ENCODE peak calls at places on chromosomes 13 and 19, in ten cellular contexts. G is CD4-positive, alpha-beta memory T cell; C is GM23248; Q is upper lobe of left lung; Z is AG04449; F is cardiac fibroblast; O is fibroblast of the aortic adventitia; W is heart left ventricle; L is pancreas; S is AG09309. A is an unnamed sample.

GRCh38 chr13:109131698-109132257 is 502.4 kb downstream of the MYO16 start:
- DNase-seq in C (peak), Q (no peak), L (no peak), Z (no peak), W (no peak), G (no peak), O (peak), S (peak), F (peak), A (peak)

GRCh38 chr19:10086904-10087256 is 763 bp downstream of the SHFL start:
- DNase-seq in C (peak), L (no peak), W (no peak), S (no peak), Z (no peak), F (no peak), Q (no peak), O (no peak), G (no peak), A (no peak)

GRCh38 chr13:82330499-82330898 is 1551.8 kb downstream of the SLITRK1 start:
- DNase-seq in G (no peak), Q (no peak), S (no peak), F (peak), L (no peak), Z (no peak), W (no peak), C (peak), O (peak), A (peak)

GRCh38 chr13:113367020-113367560 is 3.2 kb upstream of the GRTP1 start:
- DNase-seq in Z (no peak), S (no peak), F (no peak), Q (no peak), C (no peak), O (no peak), W (no peak), G (no peak), L (no peak), A (no peak)

GRCh38 chr19:30450101-30450500 is 77.9 kb downstream of the ZNF536 start:
- DNase-seq in Z (no peak), F (peak), Q (no peak), L (peak), O (no peak), W (no peak), G (no peak), C (peak), S (no peak), A (no peak)

GRCh38 chr19:47854459-47854858 is 4.6 kb upstream of the TPRX2 start:
- DNase-seq in Q (no peak), S (no peak), G (no peak), Z (no peak), L (no peak), O (no peak), F (no peak), C (no peak), W (no peak), A (peak)

GRCh38 chr19:45164577-45165335 is 4.0 kb upstream of the NKPD1 start:
- DNase-seq in Q (peak), C (peak), W (no peak), O (peak), S (no peak), Z (peak), F (peak), L (no peak), G (peak), A (no peak)

GRCh38 chr19:32176591-32176990 is 168.8 kb upstream of the ZNF507 start:
- DNase-seq in L (no peak), S (no peak), W (no peak), G (no peak), F (no peak), C (no peak), Z (no peak), O (no peak), Q (no peak), A (no peak)

GRCh38 chr19:6026390-6026897 is 48.5 kb upstream of the RANBP3 start:
- DNase-seq in Z (no peak), S (no peak), O (no peak), C (no peak), G (no peak), F (no peak), L (no peak), W (no peak), Q (no peak), A (no peak)

GRCh38 chr13:39159971-39160370 is 121.7 kb downstream of the NHLRC3 start:
- DNase-seq in W (no peak), G (no peak), Q (no peak), S (no peak), F (no peak), O (no peak), C (no peak), Z (no peak), L (no peak), A (no peak)

GRCh38 chr13:89627991-89628390 is 1719.5 kb upstream of the MIR17HG start:
- DNase-seq in G (no peak), F (no peak), O (no peak), Q (no peak), Z (no peak), L (no peak), C (no peak), W (no peak), S (no peak), A (no peak)

GRCh38 chr13:111547726-111548273 is 227.4 kb downstream of the TEX29 start:
- DNase-seq in S (no peak), Z (no peak), O (no peak), G (no peak), C (no peak), Q (no peak), L (no peak), F (no peak), W (no peak), A (no peak)

GRCh38 chr13:28000567-28000966 is 12.1 kb upstream of the URAD start:
- DNase-seq in C (no peak), Q (no peak), F (no peak), O (no peak), S (no peak), W (no peak), Z (no peak), G (no peak), L (no peak), A (no peak)

GRCh38 chr13:90014038-90014437 is 1333.4 kb upstream of the MIR17HG start:
- DNase-seq in W (no peak), L (no peak), O (no peak), Q (no peak), S (no peak), G (no peak), Z (no peak), F (no peak), C (no peak), A (no peak)

GRCh38 chr19:7694499-7694898 is 7.4 kb downstream of the FCER2 start:
- DNase-seq in W (no peak), O (no peak), Q (no peak), F (no peak), S (no peak), C (no peak), Z (no peak), G (no peak), L (no peak), A (no peak)

GRCh38 chr19:29665826-29666633 is 769 bp downstream of the PLEKHF1 start:
- DNase-seq in G (peak), Z (no peak), O (peak), S (no peak), W (peak), C (peak), Q (no peak), F (peak), L (no peak), A (no peak)

GRCh38 chr13:24074687-24075086 is 85.8 kb upstream of the SPATA13 start:
- DNase-seq in Q (no peak), W (no peak), F (no peak), S (no peak), G (no peak), O (peak), L (peak), C (no peak), Z (no peak), A (peak)

GRCh38 chr13:26019881-26020535 is 31.8 kb downstream of the SHISA2 start:
- DNase-seq in Z (peak), O (peak), F (peak), Q (no peak), S (peak), G (no peak), C (peak), W (no peak), L (no peak), A (no peak)

GRCh38 chr19:54255105-54255775 is 1.8 kb downstream of the LILRB5 start:
- DNase-seq in W (no peak), Z (no peak), G (no peak), C (no peak), O (no peak), L (no peak), S (no peak), Q (no peak), F (no peak), A (no peak)

DNA sequence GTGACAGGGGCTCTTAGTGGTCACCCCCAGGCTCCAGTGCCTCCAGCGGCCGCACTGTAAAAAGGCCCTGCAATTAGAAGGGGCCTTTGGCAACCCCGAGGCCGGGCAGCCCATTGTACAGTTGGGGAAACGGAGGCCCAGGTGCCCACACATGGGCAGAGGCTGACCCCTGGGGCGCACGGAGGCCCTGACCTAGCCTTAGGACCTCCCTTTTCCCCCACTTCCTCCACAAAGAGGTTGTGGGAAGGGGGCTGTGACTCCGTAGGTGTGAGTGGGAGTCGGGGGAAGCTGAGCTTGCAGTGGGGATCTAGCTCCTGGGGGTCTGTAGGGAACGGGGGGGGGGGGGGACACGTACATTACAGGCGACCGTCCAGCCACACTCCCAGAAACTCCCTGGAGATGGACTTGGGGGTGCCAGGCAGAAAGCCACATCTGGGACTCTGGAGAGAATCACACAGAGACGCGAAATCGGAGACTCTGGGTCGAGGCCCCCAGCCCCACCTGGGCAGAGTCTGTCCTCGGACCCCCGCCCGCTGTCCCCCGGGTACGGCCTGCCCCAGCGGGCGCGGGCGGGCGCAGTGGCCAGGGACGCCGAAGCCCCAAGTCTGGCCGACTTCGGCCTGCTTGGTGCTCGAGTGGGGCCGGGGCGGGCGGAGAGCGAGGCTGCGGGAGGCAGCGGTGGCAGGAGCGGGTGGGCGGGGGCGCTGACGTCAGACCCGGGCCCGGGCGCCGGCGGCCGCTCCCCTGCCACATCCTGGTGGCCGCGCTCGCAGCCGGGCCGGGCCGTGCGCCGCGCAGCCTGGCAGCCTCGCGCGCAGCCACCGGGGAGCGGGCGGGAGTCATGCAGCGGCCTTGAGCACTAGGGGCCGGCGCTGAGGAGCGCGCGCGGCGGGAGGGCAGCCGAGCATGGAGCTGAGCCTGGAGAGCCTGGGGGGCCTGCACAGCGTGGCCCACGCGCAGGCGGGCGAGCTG is at the start of gene ONECUT3:
- DNase-seq in W (no peak), L (no peak), C (peak), O (no peak), Q (no peak), S (no peak), F (no peak), G (no peak), Z (no peak), A (no peak)
- H3K4me3 ChIP-seq in W (no peak), L (no peak), C (no peak), O (no peak), Q (no peak), S (no peak), F (no peak), G (no peak), Z (no peak), A (no peak)

GRCh38 chr19:3547767-3548282 is 8.9 kb downstream of the TEKTIP1 start:
- DNase-seq in G (no peak), S (no peak), F (no peak), W (no peak), L (no peak), Q (no peak), C (no peak), O (no peak), Z (no peak), A (no peak)
- H3K4me3 ChIP-seq in G (no peak), S (no peak), F (no peak), W (no peak), L (no peak), Q (no peak), C (no peak), O (no peak), Z (no peak), A (no peak)

DNA sequence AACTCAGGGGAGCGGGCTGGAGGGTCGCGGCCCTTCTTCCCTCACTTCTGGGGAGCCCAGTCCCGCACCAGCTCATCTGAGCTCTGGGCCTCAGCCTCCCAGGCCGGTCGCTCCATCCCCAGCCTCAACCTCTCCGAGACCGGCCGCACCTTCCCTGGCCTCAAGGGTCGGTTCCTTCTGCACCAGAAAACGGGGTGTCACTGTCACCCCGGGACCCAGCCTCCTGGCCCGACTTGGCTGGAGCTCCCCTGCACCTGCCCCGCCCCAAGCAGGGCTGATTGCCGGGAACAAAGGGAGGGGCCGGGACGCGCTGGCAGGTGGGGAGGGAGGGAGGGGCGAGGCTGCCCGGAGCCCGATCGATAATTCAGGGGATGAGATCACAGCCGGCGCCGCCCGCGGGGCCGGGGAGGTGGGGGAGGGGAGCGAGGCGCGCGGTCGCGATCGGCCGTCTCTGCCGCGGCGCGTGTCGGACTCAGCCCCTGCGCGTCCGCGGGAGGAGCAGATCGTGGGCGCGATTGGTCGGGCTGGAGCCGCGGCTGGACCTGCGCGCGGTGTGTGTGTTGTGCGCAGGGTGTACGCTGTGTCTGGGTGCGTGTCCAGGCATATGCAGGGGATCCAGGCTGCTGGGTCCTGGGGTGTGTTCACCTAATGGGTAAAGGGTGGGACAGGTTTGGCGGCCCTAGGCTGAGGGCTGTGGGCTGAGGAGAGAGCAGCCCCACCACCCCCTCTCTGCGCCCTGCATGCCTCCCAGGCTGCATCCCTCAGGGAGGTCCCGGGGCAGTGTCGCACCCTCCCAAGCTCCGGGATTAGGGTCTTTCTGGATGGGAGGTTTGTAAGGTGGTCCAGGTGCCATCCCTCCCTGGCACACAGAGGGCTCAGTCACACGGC is 1.1 kb upstream of the SHC2 start:
- DNase-seq in S (no peak), Z (no peak), C (peak), G (no peak), W (no peak), Q (peak), O (no peak), F (no peak), L (peak), A (no peak)
- H3K4me3 ChIP-seq in S (no peak), Z (no peak), C (no peak), G (no peak), W (peak), Q (peak), O (no peak), F (no peak), L (peak), A (no peak)

DNA sequence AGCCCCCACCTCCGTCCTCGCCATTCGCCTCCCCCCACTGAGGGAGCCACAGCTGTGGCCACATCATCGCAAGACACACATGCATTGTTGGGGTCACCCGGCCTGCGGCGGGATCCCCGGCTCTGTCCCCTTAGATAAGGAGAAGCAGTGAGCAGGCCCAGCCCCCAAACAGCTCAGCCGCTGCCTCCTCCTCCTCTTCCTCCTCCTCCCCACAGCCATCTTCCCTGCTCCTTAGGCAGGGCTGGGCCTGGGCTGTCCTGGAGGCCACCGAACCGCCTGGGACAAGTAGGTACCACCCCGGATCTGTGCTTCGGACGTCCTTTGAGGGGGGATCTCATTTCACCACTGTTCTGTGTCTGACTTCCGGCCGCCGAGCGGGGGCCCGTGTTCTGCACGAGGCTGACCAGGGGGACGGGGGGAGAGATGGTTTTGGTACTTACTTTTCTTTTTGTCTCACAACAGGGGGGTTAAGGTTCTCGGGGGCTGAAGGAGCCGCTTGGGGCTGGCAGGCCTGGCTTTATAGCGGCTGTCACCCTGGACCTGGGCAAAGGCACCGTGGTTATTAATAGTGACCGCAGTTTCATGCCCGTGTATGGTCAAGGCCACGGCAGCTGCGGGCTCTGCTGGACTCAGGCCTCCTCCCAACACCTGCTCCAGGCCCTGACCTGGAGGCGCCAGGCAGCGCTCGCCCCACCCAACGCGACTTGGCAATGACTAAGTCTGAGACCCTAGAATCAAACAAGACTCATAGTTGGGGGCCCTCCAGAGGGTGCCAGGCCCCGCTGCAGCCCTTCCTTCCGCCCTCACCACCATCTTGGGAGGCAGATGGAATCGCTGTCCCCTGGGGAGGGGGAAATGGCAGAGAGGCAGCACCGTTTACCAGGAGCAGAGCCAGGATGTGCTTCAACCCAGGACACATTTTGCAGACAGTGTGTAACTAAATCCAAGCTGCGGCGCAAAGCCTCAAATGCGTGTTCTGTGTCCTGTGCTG is 18.3 kb downstream of the NMRK2 start:
- DNase-seq in Z (no peak), Q (no peak), F (no peak), W (peak), O (no peak), G (no peak), S (no peak), C (no peak), L (peak), A (no peak)
- H3K4me3 ChIP-seq in Z (no peak), Q (peak), F (no peak), W (peak), O (no peak), G (no peak), S (no peak), C (no peak), L (no peak), A (no peak)

DNA sequence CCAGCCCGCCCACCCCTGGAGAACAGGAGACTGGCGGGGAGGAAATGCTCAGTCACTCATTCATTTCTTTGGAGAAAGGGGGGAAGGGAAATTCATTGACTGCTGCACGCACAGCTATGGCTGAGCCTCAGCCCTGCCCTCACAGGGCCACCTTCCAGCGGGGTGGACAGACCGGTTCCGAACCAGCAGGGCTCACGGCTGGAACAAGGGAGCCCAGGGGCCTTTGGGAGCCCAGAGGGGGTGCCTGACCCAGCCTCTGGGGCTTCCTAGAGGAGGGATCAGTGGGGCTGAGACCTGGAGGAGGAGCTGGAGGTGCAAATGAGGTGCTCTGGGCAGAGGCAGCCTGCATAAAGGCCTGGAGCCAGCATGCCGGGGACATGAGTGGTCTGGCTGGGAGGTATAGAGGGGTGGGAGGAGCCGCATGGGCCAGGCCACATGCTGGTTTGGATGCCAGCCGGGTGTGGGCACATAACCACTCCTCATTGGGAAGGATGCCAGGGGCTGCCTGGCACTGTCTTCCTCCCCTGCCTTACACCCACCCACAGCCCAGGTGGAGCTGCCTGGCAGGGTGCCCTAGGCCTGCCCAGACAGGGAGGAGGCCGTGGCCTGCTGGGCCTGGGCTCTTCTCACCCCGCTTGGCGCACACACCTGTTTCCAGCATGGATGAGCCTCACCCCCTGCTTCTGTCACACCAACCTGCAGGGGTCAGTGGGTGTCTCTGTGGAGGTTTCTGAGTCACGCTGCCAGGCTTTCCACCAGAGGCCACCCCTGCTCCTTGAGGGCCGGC is 26.9 kb downstream of the PPP5C start:
- DNase-seq in Q (peak), F (peak), G (no peak), Z (no peak), W (peak), L (peak), O (peak), S (no peak), C (peak), A (no peak)
- H3K4me3 ChIP-seq in Q (no peak), F (no peak), G (no peak), Z (no peak), W (no peak), L (no peak), O (no peak), S (no peak), C (peak), A (no peak)

DNA sequence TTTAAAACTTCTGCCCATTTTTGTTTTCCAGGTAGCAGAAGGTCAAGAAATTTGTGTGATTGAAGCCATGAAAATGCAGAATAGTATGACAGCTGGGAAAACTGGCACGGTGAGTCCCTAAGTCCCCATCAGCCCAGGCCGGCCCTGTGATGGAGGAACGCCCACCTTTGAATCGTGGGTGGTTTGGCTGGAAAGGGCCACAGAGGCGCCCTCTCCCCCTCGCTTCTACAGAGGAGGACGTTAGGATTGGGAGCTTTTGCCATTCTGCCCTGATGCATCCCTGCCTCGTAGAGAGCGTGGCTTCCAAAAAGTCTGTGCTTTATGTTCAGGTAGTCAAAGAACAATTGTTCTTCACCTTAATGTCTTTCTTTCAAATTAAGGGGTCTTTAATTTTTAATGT is 60.9 kb downstream of the GGACT start:
- DNase-seq in O (no peak), L (no peak), F (no peak), W (no peak), G (no peak), Q (no peak), C (no peak), S (no peak), Z (no peak), A (no peak)
- H3K4me3 ChIP-seq in O (no peak), L (no peak), F (no peak), W (no peak), G (no peak), Q (no peak), C (no peak), S (no peak), Z (no peak), A (no peak)